ENCODE peak calls at places on chromosomes 3 and 15, in seven cellular contexts. One of them, this sample, is unnamed.

GRCh38 chr3:69948246-69948862 is 51.2 kb upstream of the SAMMSON start:
- DNase-seq in activated CD8-positive, alpha-beta memory T cell treated with anti-CD3 and anti-CD28 coated beads, Interleukin-2, amount 50 U/mL, for 4 hours: no peak
- DNase-seq in endothelial cell: no peak
- DNase-seq in EH: peak
- DNase-seq in stimulated activated CD4-positive, alpha-beta T cell treated with anti-CD3 and anti-CD28 coated beads, Interleukin-15, amount 100 ng/mL, for 24 hours: no peak
- DNase-seq in substantia nigra: no peak
- DNase-seq in aorta: no peak
- DNase-seq in this sample: peak

GRCh38 chr15:38691365-38691764 is 126.8 kb upstream of the RASGRP1 start:
- DNase-seq in activated CD8-positive, alpha-beta memory T cell treated with anti-CD3 and anti-CD28 coated beads, Interleukin-2, amount 50 U/mL, for 4 hours: no peak
- DNase-seq in endothelial cell: no peak
- DNase-seq in EH: peak
- DNase-seq in stimulated activated CD4-positive, alpha-beta T cell treated with anti-CD3 and anti-CD28 coated beads, Interleukin-15, amount 100 ng/mL, for 24 hours: no peak
- DNase-seq in substantia nigra: no peak
- DNase-seq in aorta: no peak
- DNase-seq in this sample: no peak

GRCh38 chr3:10187295-10187876 is 22.7 kb downstream of the IRAK2 start:
- DNase-seq in activated CD8-positive, alpha-beta memory T cell treated with anti-CD3 and anti-CD28 coated beads, Interleukin-2, amount 50 U/mL, for 4 hours: no peak
- DNase-seq in endothelial cell: no peak
- DNase-seq in EH: no peak
- DNase-seq in stimulated activated CD4-positive, alpha-beta T cell treated with anti-CD3 and anti-CD28 coated beads, Interleukin-15, amount 100 ng/mL, for 24 hours: no peak
- DNase-seq in substantia nigra: no peak
- DNase-seq in aorta: no peak
- DNase-seq in this sample: no peak

GRCh38 chr15:59227021-59227420 is 20.4 kb downstream of the LDHAL6B start:
- DNase-seq in activated CD8-positive, alpha-beta memory T cell treated with anti-CD3 and anti-CD28 coated beads, Interleukin-2, amount 50 U/mL, for 4 hours: no peak
- DNase-seq in endothelial cell: no peak
- DNase-seq in EH: peak
- DNase-seq in stimulated activated CD4-positive, alpha-beta T cell treated with anti-CD3 and anti-CD28 coated beads, Interleukin-15, amount 100 ng/mL, for 24 hours: no peak
- DNase-seq in substantia nigra: no peak
- DNase-seq in aorta: no peak
- DNase-seq in this sample: no peak

GRCh38 chr3:126979076-126979628 is 3.8 kb upstream of the PLXNA1 start:
- DNase-seq in activated CD8-positive, alpha-beta memory T cell treated with anti-CD3 and anti-CD28 coated beads, Interleukin-2, amount 50 U/mL, for 4 hours: no peak
- DNase-seq in endothelial cell: no peak
- DNase-seq in EH: peak
- DNase-seq in stimulated activated CD4-positive, alpha-beta T cell treated with anti-CD3 and anti-CD28 coated beads, Interleukin-15, amount 100 ng/mL, for 24 hours: no peak
- DNase-seq in substantia nigra: no peak
- DNase-seq in aorta: no peak
- DNase-seq in this sample: peak

GRCh38 chr3:79148786-79149185 is 619.0 kb downstream of the ROBO1 start:
- DNase-seq in activated CD8-positive, alpha-beta memory T cell treated with anti-CD3 and anti-CD28 coated beads, Interleukin-2, amount 50 U/mL, for 4 hours: no peak
- DNase-seq in endothelial cell: no peak
- DNase-seq in EH: no peak
- DNase-seq in stimulated activated CD4-positive, alpha-beta T cell treated with anti-CD3 and anti-CD28 coated beads, Interleukin-15, amount 100 ng/mL, for 24 hours: no peak
- DNase-seq in substantia nigra: no peak
- DNase-seq in aorta: no peak
- DNase-seq in this sample: no peak

GRCh38 chr3:193680220-193680619 is 87.2 kb downstream of the OPA1 start:
- DNase-seq in activated CD8-positive, alpha-beta memory T cell treated with anti-CD3 and anti-CD28 coated beads, Interleukin-2, amount 50 U/mL, for 4 hours: no peak
- DNase-seq in endothelial cell: no peak
- DNase-seq in EH: peak
- DNase-seq in stimulated activated CD4-positive, alpha-beta T cell treated with anti-CD3 and anti-CD28 coated beads, Interleukin-15, amount 100 ng/mL, for 24 hours: no peak
- DNase-seq in substantia nigra: no peak
- DNase-seq in aorta: no peak
- DNase-seq in this sample: no peak

GRCh38 chr3:195895900-195896360 is 12.4 kb downstream of the TNK2 start:
- DNase-seq in activated CD8-positive, alpha-beta memory T cell treated with anti-CD3 and anti-CD28 coated beads, Interleukin-2, amount 50 U/mL, for 4 hours: peak
- DNase-seq in endothelial cell: no peak
- DNase-seq in EH: peak
- DNase-seq in stimulated activated CD4-positive, alpha-beta T cell treated with anti-CD3 and anti-CD28 coated beads, Interleukin-15, amount 100 ng/mL, for 24 hours: peak
- DNase-seq in substantia nigra: peak
- DNase-seq in aorta: peak
- DNase-seq in this sample: peak

GRCh38 chr3:194140520-194141414 is 4.8 kb downstream of the HES1 start:
- DNase-seq in activated CD8-positive, alpha-beta memory T cell treated with anti-CD3 and anti-CD28 coated beads, Interleukin-2, amount 50 U/mL, for 4 hours: peak
- DNase-seq in endothelial cell: peak
- DNase-seq in EH: peak
- DNase-seq in stimulated activated CD4-positive, alpha-beta T cell treated with anti-CD3 and anti-CD28 coated beads, Interleukin-15, amount 100 ng/mL, for 24 hours: peak
- DNase-seq in substantia nigra: peak
- DNase-seq in aorta: peak
- DNase-seq in this sample: peak

GRCh38 chr15:86608461-86608860 is 528.8 kb downstream of the AGBL1 start:
- DNase-seq in activated CD8-positive, alpha-beta memory T cell treated with anti-CD3 and anti-CD28 coated beads, Interleukin-2, amount 50 U/mL, for 4 hours: no peak
- DNase-seq in endothelial cell: no peak
- DNase-seq in EH: no peak
- DNase-seq in stimulated activated CD4-positive, alpha-beta T cell treated with anti-CD3 and anti-CD28 coated beads, Interleukin-15, amount 100 ng/mL, for 24 hours: no peak
- DNase-seq in substantia nigra: peak
- DNase-seq in aorta: no peak
- DNase-seq in this sample: no peak

GRCh38 chr3:134029734-134030381 is at the start of gene SLCO2A1:
- DNase-seq in activated CD8-positive, alpha-beta memory T cell treated with anti-CD3 and anti-CD28 coated beads, Interleukin-2, amount 50 U/mL, for 4 hours: peak
- DNase-seq in endothelial cell: peak
- DNase-seq in EH: peak
- DNase-seq in stimulated activated CD4-positive, alpha-beta T cell treated with anti-CD3 and anti-CD28 coated beads, Interleukin-15, amount 100 ng/mL, for 24 hours: peak
- DNase-seq in substantia nigra: no peak
- DNase-seq in aorta: peak
- DNase-seq in this sample: peak

GRCh38 chr3:179093807-179094206 is 22.2 kb upstream of the ZMAT3 start:
- DNase-seq in activated CD8-positive, alpha-beta memory T cell treated with anti-CD3 and anti-CD28 coated beads, Interleukin-2, amount 50 U/mL, for 4 hours: no peak
- DNase-seq in endothelial cell: no peak
- DNase-seq in EH: peak
- DNase-seq in stimulated activated CD4-positive, alpha-beta T cell treated with anti-CD3 and anti-CD28 coated beads, Interleukin-15, amount 100 ng/mL, for 24 hours: no peak
- DNase-seq in substantia nigra: no peak
- DNase-seq in aorta: no peak
- DNase-seq in this sample: peak

GRCh38 chr3:71104090-71104489 is 479.4 kb downstream of the FOXP1 start:
- DNase-seq in activated CD8-positive, alpha-beta memory T cell treated with anti-CD3 and anti-CD28 coated beads, Interleukin-2, amount 50 U/mL, for 4 hours: no peak
- DNase-seq in endothelial cell: no peak
- DNase-seq in EH: peak
- DNase-seq in stimulated activated CD4-positive, alpha-beta T cell treated with anti-CD3 and anti-CD28 coated beads, Interleukin-15, amount 100 ng/mL, for 24 hours: no peak
- DNase-seq in substantia nigra: no peak
- DNase-seq in aorta: no peak
- DNase-seq in this sample: peak

GRCh38 chr3:127445581-127446368 is 144.8 kb downstream of the TPRA1 start:
- DNase-seq in activated CD8-positive, alpha-beta memory T cell treated with anti-CD3 and anti-CD28 coated beads, Interleukin-2, amount 50 U/mL, for 4 hours: no peak
- DNase-seq in endothelial cell: no peak
- DNase-seq in EH: no peak
- DNase-seq in stimulated activated CD4-positive, alpha-beta T cell treated with anti-CD3 and anti-CD28 coated beads, Interleukin-15, amount 100 ng/mL, for 24 hours: no peak
- DNase-seq in substantia nigra: no peak
- DNase-seq in aorta: peak
- DNase-seq in this sample: no peak

GRCh38 chr3:37348736-37349396 is 174.5 kb upstream of the LRRFIP2 start:
- DNase-seq in activated CD8-positive, alpha-beta memory T cell treated with anti-CD3 and anti-CD28 coated beads, Interleukin-2, amount 50 U/mL, for 4 hours: no peak
- DNase-seq in endothelial cell: no peak
- DNase-seq in EH: no peak
- DNase-seq in stimulated activated CD4-positive, alpha-beta T cell treated with anti-CD3 and anti-CD28 coated beads, Interleukin-15, amount 100 ng/mL, for 24 hours: no peak
- DNase-seq in substantia nigra: no peak
- DNase-seq in aorta: no peak
- DNase-seq in this sample: no peak

GRCh38 chr15:101348643-101349496 is 53.8 kb upstream of the SNRPA1 start:
- DNase-seq in activated CD8-positive, alpha-beta memory T cell treated with anti-CD3 and anti-CD28 coated beads, Interleukin-2, amount 50 U/mL, for 4 hours: no peak
- DNase-seq in endothelial cell: no peak
- DNase-seq in EH: no peak
- DNase-seq in stimulated activated CD4-positive, alpha-beta T cell treated with anti-CD3 and anti-CD28 coated beads, Interleukin-15, amount 100 ng/mL, for 24 hours: no peak
- DNase-seq in substantia nigra: no peak
- DNase-seq in aorta: no peak
- DNase-seq in this sample: no peak

GRCh38 chr3:53794597-53794996 is 51.6 kb downstream of the CHDH start:
- DNase-seq in activated CD8-positive, alpha-beta memory T cell treated with anti-CD3 and anti-CD28 coated beads, Interleukin-2, amount 50 U/mL, for 4 hours: no peak
- DNase-seq in endothelial cell: no peak
- DNase-seq in EH: peak
- DNase-seq in stimulated activated CD4-positive, alpha-beta T cell treated with anti-CD3 and anti-CD28 coated beads, Interleukin-15, amount 100 ng/mL, for 24 hours: no peak
- DNase-seq in substantia nigra: no peak
- DNase-seq in aorta: no peak
- DNase-seq in this sample: no peak

GRCh38 chr3:195903950-195904290 is 4.4 kb downstream of the TNK2 start:
- DNase-seq in activated CD8-positive, alpha-beta memory T cell treated with anti-CD3 and anti-CD28 coated beads, Interleukin-2, amount 50 U/mL, for 4 hours: no peak
- DNase-seq in endothelial cell: no peak
- DNase-seq in EH: no peak
- DNase-seq in stimulated activated CD4-positive, alpha-beta T cell treated with anti-CD3 and anti-CD28 coated beads, Interleukin-15, amount 100 ng/mL, for 24 hours: no peak
- DNase-seq in substantia nigra: no peak
- DNase-seq in aorta: peak
- DNase-seq in this sample: no peak